ENCODE peak calls at places on chromosomes 7 and 10, in five cellular contexts. I is OCI-LY7; A is chondrocyte; J is activated effector memory CD4-positive, alpha-beta T cell treated with anti-CD3 and anti-CD28 coated beads, Interleukin-2, amount 50 U/mL, for 16 hours; U is EL. X is an unnamed sample.

GRCh38 chr7:127705461-127705959 is 53.5 kb downstream of the SND1 start:
- DNase-seq in A (no peak), I (no peak), U (no peak), J (no peak), X (no peak)

GRCh38 chr10:71419002-71419540 is 22.4 kb downstream of the CDH23 start:
- DNase-seq in A (no peak), I (no peak), U (no peak), J (no peak), X (no peak)

GRCh38 chr7:11846311-11846710 is 14.3 kb upstream of the THSD7A start:
- DNase-seq in J (no peak), U (no peak), A (no peak), I (no peak), X (no peak)

GRCh38 chr10:70738425-70739121 is 46.6 kb downstream of the TBATA start:
- DNase-seq in J (no peak), A (no peak), U (no peak), I (peak), X (no peak)

GRCh38 chr10:80186364-80187012 is 18.8 kb downstream of the ANXA11 start:
- DNase-seq in J (peak), I (peak), A (peak), U (no peak), X (no peak)

GRCh38 chr7:47693161-47693740 is 111.3 kb upstream of the TNS3 start:
- DNase-seq in U (peak), A (no peak), J (no peak), I (no peak), X (no peak)

GRCh38 chr7:82416402-82416801 is 27.2 kb downstream of the CACNA2D1 start:
- DNase-seq in I (no peak), J (no peak), U (no peak), A (no peak), X (no peak)

GRCh38 chr10:13930123-13930522 is 343.4 kb downstream of the PRPF18 start:
- DNase-seq in U (no peak), A (no peak), I (no peak), J (no peak), X (no peak)

GRCh38 chr10:119724630-119725549 is 960 bp upstream of the INPP5F start:
- DNase-seq in I (peak), U (peak), A (no peak), J (no peak), X (peak)

GRCh38 chr7:37494940-37495339 is 46.3 kb upstream of the ELMO1 start:
- DNase-seq in U (no peak), I (no peak), A (no peak), J (no peak), X (no peak)

GRCh38 chr10:61923210-61924024 is 21.9 kb downstream of the ARID5B start:
- DNase-seq in A (no peak), I (no peak), U (peak), J (no peak), X (no peak)

GRCh38 chr7:69873512-69873911 is 275.2 kb downstream of the AUTS2 start:
- DNase-seq in A (no peak), I (no peak), J (no peak), U (no peak), X (no peak)

GRCh38 chr7:665251-665650 is 61.2 kb upstream of the DNAAF5 start:
- DNase-seq in J (no peak), I (no peak), A (no peak), U (no peak), X (no peak)

GRCh38 chr10:19310121-19310520 is 261.5 kb downstream of the MALRD1 start:
- DNase-seq in A (no peak), I (no peak), J (no peak), U (no peak), X (peak)

X was measured in foreskin melanocyte.